ENCODE peak calls at places on chromosomes 11 and 22, in five cellular contexts. I, G, W, Q and B are unnamed samples.

GRCh38 chr22:41863472-41863871 is 30.6 kb downstream of the SREBF2 start:
- DNase-seq in I (peak), G (no peak), W (no peak), Q (no peak), B (no peak)

GRCh38 chr11:121416909-121417567 is 35.1 kb upstream of the SORL1 start:
- DNase-seq in I (peak), G (peak), W (peak), Q (peak), B (peak)

GRCh38 chr22:30902496-30903357 is 65.8 kb downstream of the MORC2 start:
- DNase-seq in I (no peak), G (no peak), W (no peak), Q (peak), B (peak)

GRCh38 chr11:6856871-6857270 is 6.0 kb upstream of the OR10A2 start:
- DNase-seq in I (no peak), G (no peak), W (peak), Q (no peak), B (peak)

GRCh38 chr11:134592391-134592990 is 180.4 kb upstream of the B3GAT1 start:
- DNase-seq in I (no peak), G (no peak), W (peak), Q (peak), B (peak)

GRCh38 chr11:8297781-8298440 is 34.2 kb upstream of the LMO1 start:
- DNase-seq in I (no peak), G (no peak), W (no peak), Q (no peak), B (no peak)

GRCh38 chr11:43367382-43368178 is 8.9 kb downstream of the TTC17 start:
- DNase-seq in I (peak), G (no peak), W (no peak), Q (no peak), B (peak)

GRCh38 chr22:35470903-35471321 is 69.7 kb upstream of the RASD2 start:
- DNase-seq in I (peak), G (no peak), W (peak), Q (no peak), B (no peak)

GRCh38 chr11:60781286-60782044 is 3.7 kb upstream of the MS4A10 start:
- DNase-seq in I (no peak), G (no peak), W (no peak), Q (no peak), B (no peak)

GRCh38 chr11:130478881-130479280 is 30.4 kb downstream of the ADAMTS15 start:
- DNase-seq in I (no peak), G (no peak), W (peak), Q (no peak), B (peak)

GRCh38 chr11:114738954-114739353 is 60.6 kb downstream of the NXPE2 start:
- DNase-seq in I (peak), G (peak), W (peak), Q (no peak), B (peak)

GRCh38 chr22:36332623-36333331 is 55.0 kb downstream of the MYH9 start:
- DNase-seq in I (no peak), G (no peak), W (peak), Q (peak), B (peak)

GRCh38 chr22:18954333-18954732 is 18.2 kb upstream of the PRODH start:
- DNase-seq in I (peak), G (peak), W (peak), Q (peak), B (peak)